ENCODE peak calls at places on chromosomes 13 and 19, in six cellular contexts. One of them, this sample, is unnamed.

GRCh38 chr19:16001481-16002312 is 52.9 kb downstream of the OR10H4 start:
- DNase-seq in K562: no peak
- DNase-seq in HCT116: no peak
- DNase-seq in H1: no peak
- DNase-seq in HepG2: peak
- DNase-seq in GM12878: peak
- DNase-seq in this sample: no peak

GRCh38 chr13:44354884-44355283 is 18.7 kb upstream of the SERP2 start:
- DNase-seq in K562: no peak
- DNase-seq in HCT116: no peak
- DNase-seq in H1: no peak
- DNase-seq in HepG2: no peak
- DNase-seq in GM12878: no peak
- DNase-seq in this sample: no peak

GRCh38 chr19:47511128-47511517 is 3.7 kb downstream of the NAPA start:
- DNase-seq in K562: no peak
- DNase-seq in HCT116: no peak
- DNase-seq in H1: no peak
- DNase-seq in HepG2: no peak
- DNase-seq in GM12878: no peak
- DNase-seq in this sample: no peak

GRCh38 chr19:10686661-10687517 is 14.3 kb upstream of the QTRT1 start:
- DNase-seq in K562: no peak
- DNase-seq in HCT116: no peak
- DNase-seq in H1: no peak
- DNase-seq in HepG2: no peak
- DNase-seq in GM12878: no peak
- DNase-seq in this sample: no peak

GRCh38 chr13:113728571-113729054 is 30.4 kb upstream of the TMEM255B start:
- DNase-seq in K562: no peak
- DNase-seq in HCT116: no peak
- DNase-seq in H1: no peak
- DNase-seq in HepG2: no peak
- DNase-seq in GM12878: no peak
- DNase-seq in this sample: no peak

GRCh38 chr13:97567510-97568243 is 133.7 kb downstream of the RAP2A start:
- DNase-seq in K562: no peak
- DNase-seq in HCT116: peak
- DNase-seq in H1: no peak
- DNase-seq in HepG2: peak
- DNase-seq in GM12878: peak
- DNase-seq in this sample: no peak

GRCh38 chr19:9132422-9132821 is 5.7 kb upstream of the OR7G3 start:
- DNase-seq in K562: no peak
- DNase-seq in HCT116: no peak
- DNase-seq in H1: no peak
- DNase-seq in HepG2: no peak
- DNase-seq in GM12878: no peak
- DNase-seq in this sample: no peak

GRCh38 chr13:27834095-27834494 is 41.8 kb downstream of the GSX1 start:
- DNase-seq in K562: no peak
- DNase-seq in HCT116: no peak
- DNase-seq in H1: no peak
- DNase-seq in HepG2: no peak
- DNase-seq in GM12878: no peak
- DNase-seq in this sample: no peak

GRCh38 chr13:27043013-27043412 is 128.6 kb downstream of the USP12 start:
- DNase-seq in K562: no peak
- DNase-seq in HCT116: peak
- DNase-seq in H1: peak
- DNase-seq in HepG2: peak
- DNase-seq in GM12878: no peak
- DNase-seq in this sample: peak

GRCh38 chr13:41533676-41534075 is 76.3 kb downstream of the RGCC start:
- DNase-seq in K562: no peak
- DNase-seq in HCT116: no peak
- DNase-seq in H1: no peak
- DNase-seq in HepG2: no peak
- DNase-seq in GM12878: no peak
- DNase-seq in this sample: no peak

GRCh38 chr13:78160793-78161192 is 242.2 kb upstream of the EDNRB start:
- DNase-seq in K562: no peak
- DNase-seq in HCT116: no peak
- DNase-seq in H1: no peak
- DNase-seq in HepG2: no peak
- DNase-seq in GM12878: no peak
- DNase-seq in this sample: no peak

GRCh38 chr13:105719861-105720260 is 815.6 kb downstream of the EFNB2 start:
- DNase-seq in K562: no peak
- DNase-seq in HCT116: no peak
- DNase-seq in H1: no peak
- DNase-seq in HepG2: no peak
- DNase-seq in GM12878: no peak
- DNase-seq in this sample: no peak

GRCh38 chr19:7942981-7943443 is 454 bp downstream of the TIMM44 start:
- DNase-seq in K562: peak
- DNase-seq in HCT116: no peak
- DNase-seq in H1: no peak
- DNase-seq in HepG2: peak
- DNase-seq in GM12878: no peak
- DNase-seq in this sample: no peak

GRCh38 chr13:95660981-95661581 is 15.9 kb upstream of the DNAJC3 start:
- DNase-seq in K562: peak
- DNase-seq in HCT116: peak
- DNase-seq in H1: no peak
- DNase-seq in HepG2: peak
- DNase-seq in GM12878: no peak
- DNase-seq in this sample: no peak

GRCh38 chr13:95492044-95492801 is 60.3 kb upstream of the CLDN10 start:
- DNase-seq in K562: no peak
- DNase-seq in HCT116: no peak
- DNase-seq in H1: no peak
- DNase-seq in HepG2: no peak
- DNase-seq in GM12878: no peak
- DNase-seq in this sample: peak

GRCh38 chr19:45589768-45590167 is 5.2 kb upstream of the OPA3 start:
- DNase-seq in K562: no peak
- DNase-seq in HCT116: no peak
- DNase-seq in H1: no peak
- DNase-seq in HepG2: no peak
- DNase-seq in GM12878: no peak
- DNase-seq in this sample: no peak

GRCh38 chr19:45584332-45585157 is at the start of gene OPA3:
- DNase-seq in K562: peak
- DNase-seq in HCT116: peak
- DNase-seq in H1: peak
- DNase-seq in HepG2: peak
- DNase-seq in GM12878: peak
- DNase-seq in this sample: peak

GRCh38 chr19:45587873-45588272 is 3.3 kb upstream of the OPA3 start:
- DNase-seq in K562: peak
- DNase-seq in HCT116: no peak
- DNase-seq in H1: no peak
- DNase-seq in HepG2: peak
- DNase-seq in GM12878: no peak
- DNase-seq in this sample: no peak

GRCh38 chr19:45581576-45581975 is 3.0 kb downstream of the OPA3 start:
- DNase-seq in K562: no peak
- DNase-seq in HCT116: no peak
- DNase-seq in H1: no peak
- DNase-seq in HepG2: no peak
- DNase-seq in GM12878: no peak
- DNase-seq in this sample: no peak

GRCh38 chr19:45585158-45585577 is 566 bp upstream of the OPA3 start:
- DNase-seq in K562: no peak
- DNase-seq in HCT116: no peak
- DNase-seq in H1: no peak
- DNase-seq in HepG2: no peak
- DNase-seq in GM12878: no peak
- DNase-seq in this sample: no peak
- H3K9ac ChIP-seq in K562: peak
- H3K9ac ChIP-seq in HCT116: peak
- H3K9ac ChIP-seq in H1: peak
- H3K9ac ChIP-seq in HepG2: peak
- H3K9ac ChIP-seq in GM12878: peak
- H3K9ac ChIP-seq in this sample: peak

GRCh38 chr19:14700711-14701110 is 10.9 kb downstream of the ZNF333 start:
- DNase-seq in K562: no peak
- DNase-seq in HCT116: no peak
- DNase-seq in H1: no peak
- DNase-seq in HepG2: no peak
- DNase-seq in GM12878: no peak
- DNase-seq in this sample: no peak
- TF ChIP-seq ZNF274 in K562: no peak
- TF ChIP-seq ZNF274 in HCT116: no peak
- TF ChIP-seq ZNF274 in H1: no peak
- TF ChIP-seq ZNF274 in HepG2: no peak
- TF ChIP-seq ZNF274 in GM12878: no peak
- TF ChIP-seq ZNF274 in this sample: no peak

GRCh38 chr19:1360818-1361461 is 22.8 kb upstream of the NDUFS7 start:
- DNase-seq in K562: no peak
- DNase-seq in HCT116: no peak
- DNase-seq in H1: no peak
- DNase-seq in HepG2: no peak
- DNase-seq in GM12878: no peak
- DNase-seq in this sample: no peak
- TF ChIP-seq YY1 in K562: no peak
- TF ChIP-seq YY1 in HCT116: no peak
- TF ChIP-seq YY1 in H1: no peak
- TF ChIP-seq YY1 in HepG2: no peak
- TF ChIP-seq YY1 in GM12878: no peak
- TF ChIP-seq YY1 in this sample: no peak

GRCh38 chr19:30718014-30718413 is 345.8 kb downstream of the ZNF536 start:
- DNase-seq in K562: no peak
- DNase-seq in HCT116: no peak
- DNase-seq in H1: no peak
- DNase-seq in HepG2: no peak
- DNase-seq in GM12878: no peak
- DNase-seq in this sample: no peak

GRCh38 chr19:30719189-30719990 is 347.2 kb downstream of the ZNF536 start:
- DNase-seq in K562: no peak
- DNase-seq in HCT116: no peak
- DNase-seq in H1: peak
- DNase-seq in HepG2: no peak
- DNase-seq in GM12878: no peak
- DNase-seq in this sample: no peak

GRCh38 chr19:30718728-30719127 is 346.5 kb downstream of the ZNF536 start:
- DNase-seq in K562: no peak
- DNase-seq in HCT116: no peak
- DNase-seq in H1: no peak
- DNase-seq in HepG2: no peak
- DNase-seq in GM12878: no peak
- DNase-seq in this sample: no peak

GRCh38 chr19:30722236-30722635 is 350.1 kb downstream of the ZNF536 start:
- DNase-seq in K562: no peak
- DNase-seq in HCT116: no peak
- DNase-seq in H1: no peak
- DNase-seq in HepG2: no peak
- DNase-seq in GM12878: no peak
- DNase-seq in this sample: no peak

GRCh38 chr19:30719991-30720329 is 347.8 kb downstream of the ZNF536 start:
- DNase-seq in K562: no peak
- DNase-seq in HCT116: no peak
- DNase-seq in H1: peak
- DNase-seq in HepG2: no peak
- DNase-seq in GM12878: no peak
- DNase-seq in this sample: no peak
- H3K9ac ChIP-seq in K562: no peak
- H3K9ac ChIP-seq in HCT116: no peak
- H3K9ac ChIP-seq in H1: no peak
- H3K9ac ChIP-seq in HepG2: no peak
- H3K9ac ChIP-seq in GM12878: no peak
- H3K9ac ChIP-seq in this sample: peak

DNA sequence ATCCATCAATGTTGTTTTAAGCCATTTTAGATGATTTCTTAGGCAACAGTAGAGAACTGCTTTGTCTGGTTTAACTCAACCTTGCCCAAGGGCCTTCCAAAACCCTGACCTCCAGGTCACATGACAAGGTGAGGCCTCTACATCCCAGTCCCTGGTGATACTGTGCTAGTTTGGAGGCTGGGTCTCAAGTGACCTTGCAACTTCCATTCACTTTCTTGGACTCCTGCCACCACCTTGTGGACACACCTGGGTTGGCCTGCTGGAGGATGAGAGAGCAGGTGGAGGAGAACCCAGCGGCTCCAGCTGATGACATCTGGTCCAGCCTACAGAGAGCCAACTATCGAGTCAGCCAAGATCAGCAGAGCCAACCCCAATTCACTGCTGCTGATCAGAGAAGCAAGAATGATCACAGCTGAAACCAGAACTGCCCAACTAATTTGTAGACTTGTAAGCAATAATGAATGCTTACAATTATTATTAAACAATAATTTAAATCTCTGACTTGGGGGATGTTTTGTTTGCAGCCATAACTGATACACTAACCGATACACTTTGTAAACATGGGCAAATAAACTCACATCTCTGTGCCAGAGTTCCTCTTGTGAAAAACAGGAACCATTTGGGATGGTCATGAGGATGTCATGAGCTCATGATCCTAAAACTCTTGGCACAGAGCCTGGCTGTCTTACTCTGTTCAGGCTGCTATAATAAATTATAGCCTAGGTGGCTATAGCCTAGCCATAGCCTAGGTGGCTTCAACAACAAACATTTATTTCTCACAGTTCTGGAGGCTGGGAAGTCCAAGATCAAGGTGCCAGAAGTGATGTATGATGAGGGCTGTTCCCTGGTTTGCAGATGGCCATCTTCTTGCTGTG is 11.5 kb downstream of the FAM187B start:
- DNase-seq in K562: no peak
- DNase-seq in HCT116: no peak
- DNase-seq in H1: no peak
- DNase-seq in HepG2: no peak
- DNase-seq in GM12878: no peak
- DNase-seq in this sample: no peak
- TF ChIP-seq ZNF274 in K562: no peak
- TF ChIP-seq ZNF274 in HCT116: no peak
- TF ChIP-seq ZNF274 in H1: no peak
- TF ChIP-seq ZNF274 in HepG2: no peak
- TF ChIP-seq ZNF274 in GM12878: no peak
- TF ChIP-seq ZNF274 in this sample: no peak

DNA sequence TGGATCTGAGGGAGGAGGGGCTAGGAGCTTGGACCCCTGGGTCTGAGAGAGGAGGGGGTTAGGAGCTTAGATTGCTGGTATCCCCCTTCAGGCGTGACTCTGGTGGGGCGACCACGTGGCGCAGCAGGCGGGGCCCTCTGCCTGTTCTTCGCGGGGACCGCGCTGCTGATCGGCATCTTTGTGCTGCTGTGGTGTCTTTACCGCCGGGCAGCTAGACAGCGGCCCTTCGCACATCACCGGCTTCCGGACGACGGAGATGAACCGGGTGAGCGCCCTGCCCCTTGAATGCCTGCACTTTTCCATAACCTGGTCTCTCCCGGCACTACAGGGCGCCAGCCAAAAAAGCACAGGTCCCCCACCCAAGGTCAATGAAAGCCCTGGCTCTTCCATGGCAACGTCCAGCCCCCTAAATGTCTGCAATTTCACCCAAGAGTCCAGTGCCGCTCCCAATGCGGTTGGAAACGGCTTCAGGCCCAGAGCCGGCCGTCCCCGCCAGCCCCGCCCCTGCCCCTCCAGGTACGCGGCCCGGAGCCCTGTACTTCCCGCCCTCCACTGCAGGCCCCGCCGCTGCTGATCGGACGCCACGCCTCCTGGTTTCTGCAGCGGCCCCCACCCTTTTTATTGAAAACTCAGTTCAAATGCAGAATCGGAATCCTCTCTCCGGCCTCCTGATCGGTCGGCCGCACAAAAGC is 2.8 kb downstream of the GFY start:
- DNase-seq in K562: peak
- DNase-seq in HCT116: no peak
- DNase-seq in H1: peak
- DNase-seq in HepG2: no peak
- DNase-seq in GM12878: no peak
- DNase-seq in this sample: no peak
- TF ChIP-seq YY1 in K562: no peak
- TF ChIP-seq YY1 in HCT116: no peak
- TF ChIP-seq YY1 in H1: no peak
- TF ChIP-seq YY1 in HepG2: no peak
- TF ChIP-seq YY1 in GM12878: no peak
- TF ChIP-seq YY1 in this sample: no peak